ENCODE peak calls at places on chromosome 13, in five cellular contexts. Q is neural crest cell, Z is Kasumi-1, G is T-helper 1 cell, W is AG08395. S is an unnamed sample.

GRCh38 chr13:46475586-46475991 is 77.4 kb upstream of the LRCH1 start:
- DNase-seq in Q (no peak), Z (no peak), G (no peak), W (peak; percentile 75), S (no peak)

GRCh38 chr13:96020155-96020575 is 33.0 kb downstream of the UGGT2 start:
- DNase-seq in Q (peak; percentile 7), Z (peak; percentile 94), G (no peak), W (peak; percentile 57), S (peak; percentile 10)

GRCh38 chr13:78197231-78197630 is 278.6 kb upstream of the EDNRB start:
- DNase-seq in Q (no peak), Z (no peak), G (no peak), W (no peak), S (no peak)

GRCh38 chr13:101673360-101674105 is 221.1 kb downstream of the ITGBL1 start:
- DNase-seq in Q (no peak), Z (no peak), G (no peak), W (no peak), S (no peak)

GRCh38 chr13:107669356-107669755 is 546.0 kb downstream of the LIG4 start:
- DNase-seq in Q (no peak), Z (no peak), G (no peak), W (no peak), S (no peak)

GRCh38 chr13:90261343-90261742 is 1086.1 kb upstream of the MIR17HG start:
- DNase-seq in Q (no peak), Z (no peak), G (no peak), W (no peak), S (no peak)

GRCh38 chr13:48126944-48127814 is 32.3 kb upstream of the MED4 start:
- DNase-seq in Q (no peak), Z (peak; percentile 80), G (peak; percentile 4), W (peak; percentile 73), S (peak; percentile 36)

GRCh38 chr13:26785845-26786630 is 25.5 kb upstream of the GPR12 start:
- DNase-seq in Q (no peak), Z (peak; percentile 31), G (peak; percentile 22), W (no peak), S (no peak)

GRCh38 chr13:37106642-37107041 is 1.2 kb upstream of the CSNK1A1L start:
- DNase-seq in Q (no peak), Z (no peak), G (no peak), W (no peak), S (no peak)

GRCh38 chr13:29509999-29510586 is 85.4 kb downstream of the SLC7A1 start:
- DNase-seq in Q (no peak), Z (no peak), G (no peak), W (no peak), S (no peak)

GRCh38 chr13:114088863-114089262 is 43.6 kb downstream of the RASA3 start:
- DNase-seq in Q (no peak), Z (no peak), G (no peak), W (no peak), S (no peak)

GRCh38 chr13:31755211-31755610 is 15.9 kb downstream of the RXFP2 start:
- DNase-seq in Q (no peak), Z (no peak), G (no peak), W (no peak), S (no peak)

GRCh38 chr13:99353836-99354235 is 46.6 kb upstream of the GPR183 start:
- DNase-seq in Q (no peak), Z (no peak), G (no peak), W (no peak), S (peak; percentile 6)

GRCh38 chr13:32594339-32594738 is 8.1 kb downstream of the PDS5B start:
- DNase-seq in Q (no peak), Z (no peak), G (no peak), W (peak; percentile 30), S (no peak)

GRCh38 chr13:40672310-40673060 is 6.0 kb upstream of the FOXO1 start:
- DNase-seq in Q (no peak), Z (no peak), G (no peak), W (peak; percentile 30), S (peak; percentile 62)

GRCh38 chr13:37475966-37476365 is 122.6 kb downstream of the POSTN start:
- DNase-seq in Q (no peak), Z (no peak), G (no peak), W (no peak), S (no peak)

GRCh38 chr13:98478134-98479129 is 98.5 kb downstream of the STK24 start:
- DNase-seq in Q (no peak), Z (no peak), G (no peak), W (peak; percentile 48), S (peak; percentile 9)

GRCh38 chr13:111902726-111903125 is 164.2 kb upstream of the SOX1 start:
- DNase-seq in Q (no peak), Z (no peak), G (no peak), W (no peak), S (no peak)